ENCODE peak calls at places on chromosomes 13 and 19, in six cellular contexts. One of them, this sample, is unnamed.

GRCh38 chr13:19181021-19181620 is 503 bp downstream of the TUBA3C start:
- DNase-seq in pancreas: no peak
- DNase-seq in thoracic aorta: no peak
- DNase-seq in fibroblast of lung: no peak
- DNase-seq in colonic mucosa: no peak
- DNase-seq in IMR-90: no peak
- DNase-seq in this sample: no peak

GRCh38 chr19:3373971-3374368 is 7.6 kb downstream of the NFIC start:
- DNase-seq in fibroblast of lung: no peak
- DNase-seq in thoracic aorta: no peak
- DNase-seq in IMR-90: no peak
- DNase-seq in colonic mucosa: no peak
- DNase-seq in pancreas: no peak
- DNase-seq in this sample: no peak

GRCh38 chr19:36245210-36246005 is 30.5 kb downstream of the ZNF146 start:
- DNase-seq in fibroblast of lung: no peak
- DNase-seq in IMR-90: no peak
- DNase-seq in pancreas: no peak
- DNase-seq in thoracic aorta: no peak
- DNase-seq in colonic mucosa: no peak
- DNase-seq in this sample: no peak

GRCh38 chr19:17948474-17948966 is 15.7 kb downstream of the CCDC124 start:
- DNase-seq in pancreas: no peak
- DNase-seq in fibroblast of lung: no peak
- DNase-seq in IMR-90: no peak
- DNase-seq in colonic mucosa: no peak
- DNase-seq in thoracic aorta: no peak
- DNase-seq in this sample: no peak

GRCh38 chr19:10431254-10431942 is 11.1 kb downstream of the PDE4A start:
- DNase-seq in fibroblast of lung: peak; percentile 39
- DNase-seq in thoracic aorta: no peak
- DNase-seq in IMR-90: no peak
- DNase-seq in colonic mucosa: peak; percentile 50
- DNase-seq in pancreas: no peak
- DNase-seq in this sample: no peak

GRCh38 chr13:32330438-32330837 is 15.1 kb downstream of the BRCA2 start:
- DNase-seq in IMR-90: peak; percentile 71
- DNase-seq in colonic mucosa: no peak
- DNase-seq in pancreas: no peak
- DNase-seq in thoracic aorta: no peak
- DNase-seq in fibroblast of lung: peak; percentile 51
- DNase-seq in this sample: no peak

GRCh38 chr13:63636231-63636993 is 2220.8 kb upstream of the PCDH20 start:
- DNase-seq in colonic mucosa: no peak
- DNase-seq in thoracic aorta: no peak
- DNase-seq in IMR-90: no peak
- DNase-seq in fibroblast of lung: no peak
- DNase-seq in pancreas: no peak
- DNase-seq in this sample: no peak

GRCh38 chr13:43009506-43009905 is 13.9 kb upstream of the DNAJC15 start:
- DNase-seq in thoracic aorta: no peak
- DNase-seq in fibroblast of lung: peak; percentile 25
- DNase-seq in colonic mucosa: no peak
- DNase-seq in IMR-90: peak; percentile 60
- DNase-seq in pancreas: no peak
- DNase-seq in this sample: no peak

GRCh38 chr19:39937094-39937493 is 2.7 kb upstream of the FCGBP start:
- DNase-seq in fibroblast of lung: no peak
- DNase-seq in IMR-90: no peak
- DNase-seq in thoracic aorta: no peak
- DNase-seq in pancreas: no peak
- DNase-seq in colonic mucosa: peak; percentile 34
- DNase-seq in this sample: no peak

GRCh38 chr19:43414554-43414953 is at the start of gene TEX101:
- DNase-seq in IMR-90: no peak
- DNase-seq in thoracic aorta: no peak
- DNase-seq in colonic mucosa: no peak
- DNase-seq in fibroblast of lung: no peak
- DNase-seq in pancreas: no peak
- DNase-seq in this sample: no peak

GRCh38 chr19:31083122-31083521 is 266.1 kb downstream of the TSHZ3 start:
- DNase-seq in IMR-90: no peak
- DNase-seq in fibroblast of lung: no peak
- DNase-seq in thoracic aorta: no peak
- DNase-seq in pancreas: no peak
- DNase-seq in colonic mucosa: no peak
- DNase-seq in this sample: no peak

GRCh38 chr13:38687246-38688229 is 661 bp downstream of the FREM2 start:
- DNase-seq in colonic mucosa: no peak
- DNase-seq in fibroblast of lung: peak; percentile 6
- DNase-seq in IMR-90: no peak
- DNase-seq in thoracic aorta: no peak
- DNase-seq in pancreas: peak; percentile 70
- DNase-seq in this sample: peak; percentile 12

GRCh38 chr19:47428177-47428894 is 9.0 kb upstream of the MEIS3 start:
- DNase-seq in thoracic aorta: peak; percentile 68
- DNase-seq in fibroblast of lung: peak; percentile 99
- DNase-seq in IMR-90: peak; percentile 98
- DNase-seq in colonic mucosa: peak; percentile 84
- DNase-seq in pancreas: peak; percentile 79
- DNase-seq in this sample: peak; percentile 73

GRCh38 chr13:21833921-21834320 is 163.0 kb downstream of the FGF9 start:
- DNase-seq in thoracic aorta: no peak
- DNase-seq in colonic mucosa: no peak
- DNase-seq in IMR-90: no peak
- DNase-seq in fibroblast of lung: no peak
- DNase-seq in pancreas: no peak
- DNase-seq in this sample: no peak

GRCh38 chr19:39318690-39319089 is 2.0 kb downstream of the LRFN1 start:
- DNase-seq in IMR-90: no peak
- DNase-seq in pancreas: no peak
- DNase-seq in fibroblast of lung: no peak
- DNase-seq in colonic mucosa: no peak
- DNase-seq in thoracic aorta: no peak
- DNase-seq in this sample: no peak

GRCh38 chr19:7691497-7691896 is 10.4 kb downstream of the FCER2 start:
- DNase-seq in IMR-90: no peak
- DNase-seq in thoracic aorta: no peak
- DNase-seq in fibroblast of lung: no peak
- DNase-seq in pancreas: no peak
- DNase-seq in colonic mucosa: no peak
- DNase-seq in this sample: no peak

GRCh38 chr13:114161644-114162532 is 17.2 kb upstream of the CFAP97D2 start:
- DNase-seq in pancreas: peak; percentile 48
- DNase-seq in IMR-90: peak; percentile 19
- DNase-seq in colonic mucosa: peak; percentile 82
- DNase-seq in thoracic aorta: no peak
- DNase-seq in fibroblast of lung: peak; percentile 34
- DNase-seq in this sample: no peak

GRCh38 chr19:8515317-8515716 is 1.4 kb upstream of the ZNF414 start:
- DNase-seq in IMR-90: no peak
- DNase-seq in pancreas: no peak
- DNase-seq in colonic mucosa: no peak
- DNase-seq in thoracic aorta: no peak
- DNase-seq in fibroblast of lung: no peak
- DNase-seq in this sample: no peak

GRCh38 chr19:43476606-43477005 is 11.2 kb upstream of the LYPD3 start:
- DNase-seq in colonic mucosa: no peak
- DNase-seq in IMR-90: peak; percentile 94
- DNase-seq in fibroblast of lung: peak; percentile 84
- DNase-seq in thoracic aorta: no peak
- DNase-seq in pancreas: no peak
- DNase-seq in this sample: no peak

GRCh38 chr13:43652751-43653150 is 134.0 kb downstream of the ENOX1 start:
- DNase-seq in thoracic aorta: no peak
- DNase-seq in colonic mucosa: no peak
- DNase-seq in fibroblast of lung: no peak
- DNase-seq in pancreas: no peak
- DNase-seq in IMR-90: no peak
- DNase-seq in this sample: no peak

GRCh38 chr19:44925114-44925891 is 10.9 kb downstream of the APOC1 start:
- DNase-seq in thoracic aorta: no peak
- DNase-seq in colonic mucosa: peak; percentile 68
- DNase-seq in fibroblast of lung: peak; percentile 19
- DNase-seq in IMR-90: peak; percentile 49
- DNase-seq in pancreas: no peak
- DNase-seq in this sample: no peak

GRCh38 chr19:34232566-34233481 is 21.5 kb upstream of the GARRE1 start:
- DNase-seq in colonic mucosa: no peak
- DNase-seq in thoracic aorta: no peak
- DNase-seq in fibroblast of lung: peak; percentile 98
- DNase-seq in IMR-90: peak; percentile 96
- DNase-seq in pancreas: peak; percentile 65
- DNase-seq in this sample: no peak

GRCh38 chr19:2269244-2270156 is 12.5 kb downstream of the PEAK3 start:
- DNase-seq in fibroblast of lung: peak; percentile 91
- DNase-seq in colonic mucosa: peak; percentile 99
- DNase-seq in IMR-90: peak; percentile 93
- DNase-seq in pancreas: peak; percentile 100
- DNase-seq in thoracic aorta: peak; percentile 88
- DNase-seq in this sample: peak; percentile 97
- TF ChIP-seq CTCF in fibroblast of lung: no peak
- TF ChIP-seq CTCF in colonic mucosa: no peak
- TF ChIP-seq CTCF in IMR-90: no peak
- TF ChIP-seq CTCF in pancreas: no peak
- TF ChIP-seq CTCF in thoracic aorta: no peak
- TF ChIP-seq CTCF in this sample: peak; percentile 17

GRCh38 chr13:73073050-73073449 is 14.2 kb downstream of the KLF5 start:
- DNase-seq in colonic mucosa: peak; percentile 28
- DNase-seq in IMR-90: no peak
- DNase-seq in pancreas: no peak
- DNase-seq in fibroblast of lung: no peak
- DNase-seq in thoracic aorta: no peak
- DNase-seq in this sample: no peak
- H3K4me1 ChIP-seq in colonic mucosa: peaks cover 5% of the 10 kb centered on the region
- H3K4me1 ChIP-seq in IMR-90: peaks cover 17% of the 10 kb centered on the region
- H3K4me1 ChIP-seq in pancreas: peaks cover 14% of the 10 kb centered on the region
- H3K4me1 ChIP-seq in fibroblast of lung: no peaks in the 10 kb centered on the region
- H3K4me1 ChIP-seq in thoracic aorta: peaks cover 12% of the 10 kb centered on the region
- H3K4me1 ChIP-seq in this sample: no peaks in the 10 kb centered on the region

GRCh38 chr19:1094655-1094977 is 559 bp downstream of the POLR2E start:
- DNase-seq in IMR-90: no peak
- DNase-seq in fibroblast of lung: no peak
- DNase-seq in thoracic aorta: no peak
- DNase-seq in pancreas: no peak
- DNase-seq in colonic mucosa: no peak
- DNase-seq in this sample: no peak

GRCh38 chr19:1091544-1092175 is 3.5 kb downstream of the POLR2E start:
- DNase-seq in thoracic aorta: no peak
- DNase-seq in colonic mucosa: no peak
- DNase-seq in pancreas: no peak
- DNase-seq in fibroblast of lung: no peak
- DNase-seq in IMR-90: no peak
- DNase-seq in this sample: no peak

GRCh38 chr19:1094978-1095701 is at the start of gene POLR2E:
- DNase-seq in colonic mucosa: peak; percentile 98
- DNase-seq in IMR-90: peak; percentile 98
- DNase-seq in thoracic aorta: peak; percentile 92
- DNase-seq in fibroblast of lung: peak; percentile 96
- DNase-seq in pancreas: peak; percentile 100
- DNase-seq in this sample: peak; percentile 98

GRCh38 chr19:1093330-1093729 is 1.8 kb downstream of the POLR2E start:
- DNase-seq in colonic mucosa: no peak
- DNase-seq in fibroblast of lung: no peak
- DNase-seq in thoracic aorta: no peak
- DNase-seq in IMR-90: no peak
- DNase-seq in pancreas: no peak
- DNase-seq in this sample: no peak

DNA sequence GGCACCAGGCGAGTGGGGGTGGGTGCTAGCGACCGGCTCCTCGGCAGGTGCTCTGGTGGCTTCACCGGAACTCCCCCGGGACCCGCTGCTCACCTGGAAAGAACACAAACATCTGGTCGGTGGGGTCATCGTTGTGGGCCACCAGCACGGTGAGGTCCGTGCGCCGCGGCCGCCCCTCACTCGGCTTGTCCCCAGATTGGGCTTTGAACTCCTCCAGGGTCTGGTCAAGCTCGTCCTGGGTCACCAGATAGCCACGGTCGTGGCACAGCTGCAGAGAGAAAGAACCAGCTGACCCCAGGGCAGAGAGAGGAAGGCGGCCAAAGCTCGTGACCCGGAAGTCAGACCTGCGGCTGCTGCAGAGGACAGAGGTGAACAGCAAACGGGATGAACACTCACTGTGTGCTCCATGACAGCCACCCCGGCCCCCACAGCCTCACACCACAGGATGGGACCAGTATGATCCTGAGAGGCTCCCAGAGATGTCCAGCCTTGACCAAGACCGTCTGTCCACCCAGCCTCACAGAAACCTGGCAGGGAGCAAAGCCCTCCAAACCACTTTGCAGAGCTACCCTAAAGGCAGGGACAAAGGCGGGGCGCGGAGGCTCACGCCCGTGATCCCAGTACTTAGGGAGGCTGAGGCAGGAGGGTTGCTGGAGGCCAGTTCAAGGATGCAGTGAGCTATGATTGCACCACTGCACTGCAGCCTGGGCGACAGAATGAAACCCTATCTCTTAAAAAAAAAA is 1.2 kb downstream of the POLR2E start:
- DNase-seq in IMR-90: no peak
- DNase-seq in fibroblast of lung: no peak
- DNase-seq in thoracic aorta: no peak
- DNase-seq in pancreas: no peak
- DNase-seq in colonic mucosa: no peak
- DNase-seq in this sample: no peak
- H3K27ac ChIP-seq in IMR-90: peak overlapping the region; percentile 57
- H3K27ac ChIP-seq in fibroblast of lung: peak overlapping the region; percentile 73
- H3K27ac ChIP-seq in thoracic aorta: no peak overlapping the region
- H3K27ac ChIP-seq in pancreas: no peak overlapping the region
- H3K27ac ChIP-seq in colonic mucosa: no peak overlapping the region
- H3K27ac ChIP-seq in this sample: no peak overlapping the region

GRCh38 chr19:14689598-14690503 is at the start of gene ZNF333:
- DNase-seq in pancreas: peak; percentile 98
- DNase-seq in IMR-90: peak; percentile 83
- DNase-seq in colonic mucosa: peak; percentile 99
- DNase-seq in fibroblast of lung: peak; percentile 82
- DNase-seq in thoracic aorta: peak; percentile 97
- DNase-seq in this sample: peak; percentile 90

GRCh38 chr19:14683439-14683838 is 6.4 kb upstream of the ZNF333 start:
- DNase-seq in IMR-90: no peak
- DNase-seq in pancreas: no peak
- DNase-seq in fibroblast of lung: no peak
- DNase-seq in thoracic aorta: no peak
- DNase-seq in colonic mucosa: no peak
- DNase-seq in this sample: no peak

GRCh38 chr19:14682084-14682483 is 7.4 kb upstream of the ADGRE3 start:
- DNase-seq in IMR-90: no peak
- DNase-seq in pancreas: no peak
- DNase-seq in colonic mucosa: no peak
- DNase-seq in thoracic aorta: no peak
- DNase-seq in fibroblast of lung: no peak
- DNase-seq in this sample: no peak

DNA sequence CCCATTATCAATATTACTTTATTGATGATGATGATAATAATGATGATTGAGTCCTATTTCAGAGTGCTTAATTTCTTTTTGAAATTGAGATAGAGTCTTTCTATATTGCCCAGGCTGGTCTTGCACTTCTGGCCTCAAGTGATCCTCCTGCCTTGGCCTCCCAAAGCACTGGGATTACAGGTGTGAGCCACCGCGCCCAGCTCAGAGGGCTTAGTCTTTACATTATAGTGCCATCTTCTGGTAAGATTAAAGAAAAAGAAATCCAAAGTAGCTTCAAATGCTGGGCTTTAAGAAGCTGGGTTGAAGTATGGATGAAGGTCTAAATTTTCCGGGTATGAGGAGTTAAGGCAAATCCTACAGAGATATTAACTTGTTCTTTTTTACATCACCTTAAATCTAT is 3.4 kb upstream of the ZNF333 start:
- DNase-seq in fibroblast of lung: no peak
- DNase-seq in thoracic aorta: no peak
- DNase-seq in colonic mucosa: no peak
- DNase-seq in IMR-90: peak; percentile 9
- DNase-seq in pancreas: no peak
- DNase-seq in this sample: no peak
- TF ChIP-seq CTCF in fibroblast of lung: peak; percentile 22
- TF ChIP-seq CTCF in thoracic aorta: no peak
- TF ChIP-seq CTCF in colonic mucosa: no peak
- TF ChIP-seq CTCF in IMR-90: peak; percentile 31
- TF ChIP-seq CTCF in pancreas: no peak
- TF ChIP-seq CTCF in this sample: peak; percentile 8